ENCODE peak calls at places on chromosomes 11 and 22, in nine cellular contexts. D is cardiac muscle cell, I is heart right ventricle, H is AG09309, P is OCI-LY7, J is Peyer's patch, U is heart left ventricle, N is omental fat pad, S is GM23338. A is an unnamed sample.

GRCh38 chr11:1785749-1786261 is 22.1 kb upstream of the CTSD start:
- DNase-seq in D (no peak), I (no peak), H (no peak), P (no peak), J (no peak), U (no peak), N (no peak), S (no peak), A (no peak)

GRCh38 chr22:35349704-35350538 is 31.0 kb upstream of the HMOX1 start:
- DNase-seq in D (peak; percentile 31), I (no peak), H (no peak), P (peak; percentile 84), J (no peak), U (no peak), N (no peak), S (no peak), A (peak; percentile 40)

GRCh38 chr11:3111919-3112690 is 53.0 kb downstream of the OSBPL5 start:
- DNase-seq in D (peak; percentile 27), I (no peak), H (peak; percentile 44), P (no peak), J (peak; percentile 2), U (no peak), N (no peak), S (no peak), A (peak; percentile 11)

GRCh38 chr11:76588455-76589325 is 81.9 kb downstream of the LRRC32 start:
- DNase-seq in D (peak; percentile 80), I (peak; percentile 84), H (no peak), P (peak; percentile 71), J (no peak), U (peak; percentile 81), N (no peak), S (no peak), A (peak; percentile 73)

GRCh38 chr22:22849640-22850610 is 37.7 kb upstream of the IGLL5 start:
- DNase-seq in D (no peak), I (no peak), H (no peak), P (peak; percentile 91), J (no peak), U (no peak), N (no peak), S (no peak), A (no peak)

GRCh38 chr11:22449441-22449840 is 111.3 kb downstream of the SLC17A6 start:
- DNase-seq in D (peak; percentile 25), I (no peak), H (no peak), P (no peak), J (no peak), U (no peak), N (no peak), S (peak; percentile 60), A (no peak)

GRCh38 chr11:11313426-11313825 is 39.6 kb downstream of the CSNK2A3 start:
- DNase-seq in D (peak; percentile 17), I (no peak), H (peak; percentile 59), P (no peak), J (no peak), U (no peak), N (no peak), S (no peak), A (peak; percentile 43)

GRCh38 chr11:17423533-17424310 is 35.3 kb upstream of the KCNJ11 start:
- DNase-seq in D (no peak), I (no peak), H (no peak), P (no peak), J (peak; percentile 81), U (no peak), N (no peak), S (no peak), A (no peak)

GRCh38 chr11:9528141-9528511 is 45.3 kb upstream of the WEE1 start:
- DNase-seq in D (no peak), I (no peak), H (no peak), P (no peak), J (no peak), U (no peak), N (no peak), S (no peak), A (no peak)

GRCh38 chr22:38657248-38657909 is 941 bp downstream of the CBY1 start:
- DNase-seq in D (peak; percentile 17), I (no peak), H (no peak), P (peak; percentile 20), J (no peak), U (no peak), N (no peak), S (peak; percentile 72), A (peak; percentile 12)

GRCh38 chr22:45210577-45211431 is 29.9 kb downstream of the KIAA0930 start:
- DNase-seq in D (no peak), I (no peak), H (peak; percentile 82), P (no peak), J (peak; percentile 35), U (peak; percentile 18), N (no peak), S (no peak), A (no peak)

GRCh38 chr11:117220568-117220967 is 11.3 kb downstream of the PCSK7 start:
- DNase-seq in D (peak; percentile 73), I (peak; percentile 81), H (no peak), P (no peak), J (peak; percentile 49), U (peak; percentile 86), N (peak; percentile 23), S (no peak), A (no peak)

GRCh38 chr11:109734602-109735001 is 312.6 kb downstream of the C11orf87 start:
- DNase-seq in D (no peak), I (no peak), H (no peak), P (no peak), J (no peak), U (no peak), N (no peak), S (no peak), A (peak; percentile 9)

GRCh38 chr22:25130462-25130861 is 69.2 kb upstream of the CRYBB3 start:
- DNase-seq in D (no peak), I (no peak), H (no peak), P (no peak), J (no peak), U (no peak), N (no peak), S (no peak), A (no peak)

GRCh38 chr22:49930596-49931412 is 12.4 kb downstream of the CRELD2 start:
- DNase-seq in D (peak; percentile 59), I (peak; percentile 83), H (peak; percentile 24), P (peak; percentile 96), J (peak; percentile 73), U (peak; percentile 81), N (no peak), S (peak; percentile 43), A (peak; percentile 76)

GRCh38 chr11:35852056-35852455 is 91.8 kb upstream of the LDLRAD3 start:
- DNase-seq in D (peak; percentile 81), I (peak; percentile 17), H (no peak), P (no peak), J (no peak), U (peak; percentile 43), N (no peak), S (no peak), A (peak; percentile 52)

GRCh38 chr11:128482512-128483191 is 104.7 kb downstream of the ETS1 start:
- DNase-seq in D (peak; percentile 92), I (no peak), H (peak; percentile 93), P (no peak), J (no peak), U (peak; percentile 52), N (no peak), S (no peak), A (peak; percentile 66)

GRCh38 chr22:39818050-39818449 is 75.5 kb downstream of the ENTHD1 start:
- DNase-seq in D (peak; percentile 5), I (no peak), H (no peak), P (no peak), J (no peak), U (no peak), N (no peak), S (no peak), A (no peak)

GRCh38 chr11:111531687-111532364 is 8.7 kb upstream of the LAYN start:
- DNase-seq in D (peak; percentile 77), I (no peak), H (peak; percentile 77), P (no peak), J (no peak), U (no peak), N (no peak), S (no peak), A (peak; percentile 72)

GRCh38 chr11:55852141-55852540 is 13.6 kb downstream of the OR5D16 start:
- DNase-seq in D (no peak), I (no peak), H (no peak), P (no peak), J (no peak), U (no peak), N (no peak), S (no peak), A (no peak)

GRCh38 chr11:47904048-47904447 is 55.9 kb upstream of the NUP160 start:
- DNase-seq in D (no peak), I (no peak), H (no peak), P (no peak), J (no peak), U (no peak), N (no peak), S (no peak), A (no peak)

GRCh38 chr22:49643998-49644397 is 183.7 kb downstream of the BRD1 start:
- DNase-seq in D (no peak), I (no peak), H (no peak), P (no peak), J (no peak), U (no peak), N (no peak), S (no peak), A (no peak)

GRCh38 chr22:21628386-21629261 is 1.2 kb downstream of the YDJC start:
- DNase-seq in D (no peak), I (no peak), H (no peak), P (no peak), J (no peak), U (no peak), N (no peak), S (peak; percentile 28), A (no peak)
- TF ChIP-seq CTCF in D (no peak), I (no peak), H (no peak), P (no peak), J (no peak), U (no peak), N (no peak), S (no peak), A (no peak)

GRCh38 chr11:60625262-60625661 is 74.2 kb upstream of the MS4A8 start:
- DNase-seq in D (peak; percentile 30), I (no peak), H (peak; percentile 4), P (peak; percentile 39), J (no peak), U (no peak), N (no peak), S (peak; percentile 75), A (peak; percentile 16)
- TF ChIP-seq CTCF in D (peak; percentile 14), I (no peak), H (peak; percentile 25), P (peak; percentile 76), J (no peak), U (no peak), N (no peak), S (peak; percentile 78), A (peak; percentile 27)

DNA sequence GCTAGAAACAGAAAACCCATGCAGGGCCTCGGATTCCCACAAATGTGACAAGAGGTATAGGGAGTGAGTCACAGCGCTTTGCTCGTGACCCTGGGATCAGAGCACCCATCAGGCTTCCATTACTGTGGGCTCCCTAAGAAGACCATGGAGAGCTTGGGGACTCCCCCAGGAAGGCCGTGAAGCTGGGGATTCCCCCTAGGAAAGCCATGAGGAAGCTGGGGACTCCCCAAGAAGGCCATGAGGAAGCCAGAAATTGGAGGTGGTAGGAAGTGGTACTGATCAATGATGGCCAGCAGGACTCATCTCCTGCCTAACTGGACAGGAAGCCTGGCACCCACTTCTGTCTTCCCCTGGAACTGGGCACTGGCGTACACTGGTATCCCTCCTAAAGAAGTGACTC is 10.1 kb upstream of the DCPS start:
- DNase-seq in D (no peak), I (no peak), H (no peak), P (no peak), J (no peak), U (no peak), N (no peak), S (no peak), A (no peak)
- TF ChIP-seq CTCF in D (no peak), I (no peak), H (no peak), P (no peak), J (no peak), U (no peak), N (no peak), S (no peak), A (no peak)

GRCh38 chr22:29609139-29609538 is 5.7 kb downstream of the NF2 start:
- DNase-seq in D (no peak), I (no peak), H (no peak), P (no peak), J (no peak), U (no peak), N (no peak), S (peak; percentile 52), A (no peak)
- TF ChIP-seq CTCF in D (peak; percentile 34), I (no peak), H (peak; percentile 37), P (peak; percentile 54), J (no peak), U (no peak), N (no peak), S (peak; percentile 57), A (peak; percentile 41)